ENCODE peak calls at places on chromosomes 13 and 19, in four cellular contexts. One of them, this sample, is unnamed.
A peak's percentile ranks its signal among the peaks of the same experiment; 100 is the strongest.

GRCh38 chr19:54949412-54949811 is 2.1 kb upstream of the NLRP7 start:
- DNase-seq in fibroblast of villous mesenchyme: no peak
- DNase-seq in activated T-cell treated with anti-CD3 and anti-CD28 coated beads for 48 hours: no peak
- DNase-seq in progenitor cell of endocrine pancreas: no peak
- DNase-seq in this sample: no peak

GRCh38 chr19:30244533-30244932 is 127.7 kb upstream of the ZNF536 start:
- DNase-seq in progenitor cell of endocrine pancreas: no peak
- DNase-seq in activated T-cell treated with anti-CD3 and anti-CD28 coated beads for 48 hours: no peak
- DNase-seq in fibroblast of villous mesenchyme: no peak
- DNase-seq in this sample: no peak

GRCh38 chr13:107395927-107396757 is 819.2 kb downstream of the LIG4 start:
- DNase-seq in activated T-cell treated with anti-CD3 and anti-CD28 coated beads for 48 hours: no peak
- DNase-seq in fibroblast of villous mesenchyme: peak; percentile 15
- DNase-seq in progenitor cell of endocrine pancreas: no peak
- DNase-seq in this sample: no peak

GRCh38 chr19:5863030-5863665 is 7.2 kb downstream of the FUT5 start:
- DNase-seq in progenitor cell of endocrine pancreas: no peak
- DNase-seq in activated T-cell treated with anti-CD3 and anti-CD28 coated beads for 48 hours: no peak
- DNase-seq in fibroblast of villous mesenchyme: no peak
- DNase-seq in this sample: no peak

GRCh38 chr13:93903909-93904308 is 575.6 kb downstream of the DCT start:
- DNase-seq in activated T-cell treated with anti-CD3 and anti-CD28 coated beads for 48 hours: no peak
- DNase-seq in fibroblast of villous mesenchyme: peak; percentile 74
- DNase-seq in progenitor cell of endocrine pancreas: no peak
- DNase-seq in this sample: no peak

GRCh38 chr19:55042688-55043087 is 4.6 kb upstream of the GP6 start:
- DNase-seq in progenitor cell of endocrine pancreas: no peak
- DNase-seq in fibroblast of villous mesenchyme: no peak
- DNase-seq in activated T-cell treated with anti-CD3 and anti-CD28 coated beads for 48 hours: no peak
- DNase-seq in this sample: no peak

GRCh38 chr13:40562975-40563349 is 103.5 kb downstream of the FOXO1 start:
- DNase-seq in activated T-cell treated with anti-CD3 and anti-CD28 coated beads for 48 hours: no peak
- DNase-seq in fibroblast of villous mesenchyme: no peak
- DNase-seq in progenitor cell of endocrine pancreas: no peak
- DNase-seq in this sample: no peak

GRCh38 chr13:27131202-27131623 is 40.4 kb downstream of the USP12 start:
- DNase-seq in fibroblast of villous mesenchyme: peak; percentile 46
- DNase-seq in activated T-cell treated with anti-CD3 and anti-CD28 coated beads for 48 hours: peak; percentile 48
- DNase-seq in progenitor cell of endocrine pancreas: no peak
- DNase-seq in this sample: no peak

GRCh38 chr13:30734434-30734833 is 909 bp upstream of the ALOX5AP start:
- DNase-seq in fibroblast of villous mesenchyme: no peak
- DNase-seq in activated T-cell treated with anti-CD3 and anti-CD28 coated beads for 48 hours: no peak
- DNase-seq in progenitor cell of endocrine pancreas: no peak
- DNase-seq in this sample: no peak

GRCh38 chr19:41175825-41176734 is 16.9 kb upstream of the CYP2S1 start:
- DNase-seq in activated T-cell treated with anti-CD3 and anti-CD28 coated beads for 48 hours: peak; percentile 13
- DNase-seq in progenitor cell of endocrine pancreas: no peak
- DNase-seq in fibroblast of villous mesenchyme: peak; percentile 90
- DNase-seq in this sample: no peak

GRCh38 chr13:33274264-33274663 is 11.3 kb downstream of the STARD13 start:
- DNase-seq in activated T-cell treated with anti-CD3 and anti-CD28 coated beads for 48 hours: no peak
- DNase-seq in fibroblast of villous mesenchyme: no peak
- DNase-seq in progenitor cell of endocrine pancreas: no peak
- DNase-seq in this sample: no peak

GRCh38 chr13:77810430-77810829 is 108.2 kb downstream of the EDNRB start:
- DNase-seq in activated T-cell treated with anti-CD3 and anti-CD28 coated beads for 48 hours: no peak
- DNase-seq in progenitor cell of endocrine pancreas: no peak
- DNase-seq in fibroblast of villous mesenchyme: peak; percentile 47
- DNase-seq in this sample: no peak

GRCh38 chr13:105925496-105925895 is 610.0 kb downstream of the EFNB2 start:
- DNase-seq in progenitor cell of endocrine pancreas: no peak
- DNase-seq in fibroblast of villous mesenchyme: peak; percentile 57
- DNase-seq in activated T-cell treated with anti-CD3 and anti-CD28 coated beads for 48 hours: no peak
- DNase-seq in this sample: no peak

GRCh38 chr19:46451352-46451751 is 20.0 kb downstream of the PNMA8A start:
- DNase-seq in progenitor cell of endocrine pancreas: no peak
- DNase-seq in activated T-cell treated with anti-CD3 and anti-CD28 coated beads for 48 hours: no peak
- DNase-seq in fibroblast of villous mesenchyme: no peak
- DNase-seq in this sample: no peak

GRCh38 chr13:51827254-51827653 is 17.7 kb downstream of the TMEM272 start:
- DNase-seq in fibroblast of villous mesenchyme: no peak
- DNase-seq in activated T-cell treated with anti-CD3 and anti-CD28 coated beads for 48 hours: no peak
- DNase-seq in progenitor cell of endocrine pancreas: no peak
- DNase-seq in this sample: no peak

GRCh38 chr19:47848871-47849473 is 10.1 kb upstream of the TPRX2 start:
- DNase-seq in progenitor cell of endocrine pancreas: no peak
- DNase-seq in activated T-cell treated with anti-CD3 and anti-CD28 coated beads for 48 hours: peak; percentile 25
- DNase-seq in fibroblast of villous mesenchyme: peak; percentile 20
- DNase-seq in this sample: no peak

GRCh38 chr13:37326319-37326718 is 220.9 kb upstream of the CSNK1A1L start:
- DNase-seq in fibroblast of villous mesenchyme: peak; percentile 67
- DNase-seq in progenitor cell of endocrine pancreas: no peak
- DNase-seq in activated T-cell treated with anti-CD3 and anti-CD28 coated beads for 48 hours: no peak
- DNase-seq in this sample: no peak

GRCh38 chr13:80038371-80038770 is 302.6 kb downstream of the SPRY2 start:
- DNase-seq in fibroblast of villous mesenchyme: no peak
- DNase-seq in activated T-cell treated with anti-CD3 and anti-CD28 coated beads for 48 hours: no peak
- DNase-seq in progenitor cell of endocrine pancreas: no peak
- DNase-seq in this sample: no peak

GRCh38 chr13:34567558-34567957 is 374.5 kb upstream of the NBEA start:
- DNase-seq in progenitor cell of endocrine pancreas: peak; percentile 12
- DNase-seq in activated T-cell treated with anti-CD3 and anti-CD28 coated beads for 48 hours: no peak
- DNase-seq in fibroblast of villous mesenchyme: no peak
- DNase-seq in this sample: no peak

GRCh38 chr19:50325310-50326100 is 3.7 kb downstream of the KCNC3 start:
- DNase-seq in progenitor cell of endocrine pancreas: peak; percentile 84
- DNase-seq in activated T-cell treated with anti-CD3 and anti-CD28 coated beads for 48 hours: peak; percentile 87
- DNase-seq in fibroblast of villous mesenchyme: peak; percentile 20
- DNase-seq in this sample: no peak

GRCh38 chr13:36432106-36432544 is at the start of gene CCNA1:
- DNase-seq in activated T-cell treated with anti-CD3 and anti-CD28 coated beads for 48 hours: peak; percentile 28
- DNase-seq in fibroblast of villous mesenchyme: no peak
- DNase-seq in progenitor cell of endocrine pancreas: peak; percentile 24
- DNase-seq in this sample: no peak

GRCh38 chr19:40147693-40148347 is 43.4 kb upstream of the MAP3K10 start:
- DNase-seq in activated T-cell treated with anti-CD3 and anti-CD28 coated beads for 48 hours: no peak
- DNase-seq in progenitor cell of endocrine pancreas: no peak
- DNase-seq in fibroblast of villous mesenchyme: peak; percentile 42
- DNase-seq in this sample: peak; percentile 73

GRCh38 chr19:35425682-35426081 is 22.4 kb upstream of the FFAR2 start:
- DNase-seq in fibroblast of villous mesenchyme: no peak
- DNase-seq in progenitor cell of endocrine pancreas: no peak
- DNase-seq in activated T-cell treated with anti-CD3 and anti-CD28 coated beads for 48 hours: no peak
- DNase-seq in this sample: no peak

GRCh38 chr13:24074687-24075086 is 85.8 kb upstream of the SPATA13 start:
- DNase-seq in fibroblast of villous mesenchyme: no peak
- DNase-seq in activated T-cell treated with anti-CD3 and anti-CD28 coated beads for 48 hours: no peak
- DNase-seq in progenitor cell of endocrine pancreas: no peak
- DNase-seq in this sample: no peak

GRCh38 chr19:7459773-7460172 is 29.1 kb downstream of the PEX11G start:
- DNase-seq in activated T-cell treated with anti-CD3 and anti-CD28 coated beads for 48 hours: no peak
- DNase-seq in progenitor cell of endocrine pancreas: no peak
- DNase-seq in fibroblast of villous mesenchyme: no peak
- DNase-seq in this sample: no peak

GRCh38 chr19:35856546-35857149 is at the start of gene KIRREL2:
- DNase-seq in fibroblast of villous mesenchyme: no peak
- DNase-seq in progenitor cell of endocrine pancreas: peak; percentile 58
- DNase-seq in activated T-cell treated with anti-CD3 and anti-CD28 coated beads for 48 hours: no peak
- DNase-seq in this sample: no peak

GRCh38 chr13:39039033-39039432 is 777 bp downstream of the NHLRC3 start:
- DNase-seq in fibroblast of villous mesenchyme: peak; percentile 10
- DNase-seq in progenitor cell of endocrine pancreas: no peak
- DNase-seq in activated T-cell treated with anti-CD3 and anti-CD28 coated beads for 48 hours: no peak
- DNase-seq in this sample: no peak

GRCh38 chr13:78430166-78430791 is 173.1 kb downstream of the POU4F1 start:
- DNase-seq in activated T-cell treated with anti-CD3 and anti-CD28 coated beads for 48 hours: no peak
- DNase-seq in fibroblast of villous mesenchyme: no peak
- DNase-seq in progenitor cell of endocrine pancreas: no peak
- DNase-seq in this sample: no peak

GRCh38 chr13:33341861-33342452 is 56.4 kb upstream of the STARD13 start:
- DNase-seq in activated T-cell treated with anti-CD3 and anti-CD28 coated beads for 48 hours: no peak
- DNase-seq in fibroblast of villous mesenchyme: peak; percentile 68
- DNase-seq in progenitor cell of endocrine pancreas: no peak
- DNase-seq in this sample: no peak

GRCh38 chr13:27130223-27131015 is 41.2 kb downstream of the USP12 start:
- DNase-seq in fibroblast of villous mesenchyme: peak; percentile 87
- DNase-seq in activated T-cell treated with anti-CD3 and anti-CD28 coated beads for 48 hours: no peak
- DNase-seq in progenitor cell of endocrine pancreas: no peak
- DNase-seq in this sample: no peak

GRCh38 chr13:107765724-107766436 is 449.5 kb downstream of the LIG4 start:
- DNase-seq in activated T-cell treated with anti-CD3 and anti-CD28 coated beads for 48 hours: no peak
- DNase-seq in progenitor cell of endocrine pancreas: no peak
- DNase-seq in fibroblast of villous mesenchyme: no peak
- DNase-seq in this sample: no peak

This sample was measured in osteocyte.